ENCODE peak calls at places on chromosomes 11 and 22, in eight cellular contexts. Q is cardiac fibroblast, T is ovary, R is cardiac muscle cell, B is choroid plexus epithelial cell, H is AG09309, E is epithelial cell of esophagus, Y is type B pancreatic cell. U is an unnamed sample.

GRCh38 chr22:41603873-41604332 is 14.3 kb upstream of the PMM1 start:
- DNase-seq in T (no peak), Y (no peak), R (no peak), B (no peak), H (no peak), Q (no peak), E (no peak), U (no peak)

GRCh38 chr11:65181569-65182257 is at the start of gene CAPN1:
- DNase-seq in Y (no peak), B (peak), E (peak), H (peak), R (peak), T (peak), Q (peak), U (peak)

GRCh38 chr11:9459573-9460321 is 1.1 kb upstream of the ZNF143 start:
- DNase-seq in R (peak), T (peak), B (peak), E (peak), H (peak), Q (peak), Y (no peak), U (peak)

GRCh38 chr22:19514831-19515565 is 9.2 kb downstream of the CLDN5 start:
- DNase-seq in Y (peak), R (no peak), T (no peak), B (peak), Q (peak), H (no peak), E (peak), U (peak)

GRCh38 chr22:30290679-30291333 is 1.5 kb upstream of the CASTOR1 start:
- DNase-seq in T (peak), B (peak), R (peak), H (no peak), Y (peak), E (peak), Q (peak), U (peak)

GRCh38 chr22:43388420-43388851 is 23.4 kb upstream of the MPPED1 start:
- DNase-seq in H (no peak), Y (peak), B (peak), R (peak), E (peak), Q (peak), T (peak), U (peak)

GRCh38 chr11:32473282-32473909 is 38.1 kb upstream of the WT1 start:
- DNase-seq in R (no peak), Y (no peak), Q (no peak), H (no peak), E (no peak), T (no peak), B (no peak), U (no peak)

GRCh38 chr22:23035557-23036277 is 34.6 kb upstream of the GNAZ start:
- DNase-seq in E (no peak), B (no peak), Y (no peak), H (no peak), Q (no peak), T (no peak), R (no peak), U (no peak)

GRCh38 chr11:96361778-96362177 is 18.8 kb upstream of the MAML2 start:
- DNase-seq in B (peak), Q (peak), E (no peak), R (no peak), T (no peak), H (no peak), Y (no peak), U (no peak)

GRCh38 chr22:35727436-35727835 is 9.8 kb downstream of the APOL5 start:
- DNase-seq in Y (no peak), R (peak), B (no peak), T (no peak), E (no peak), H (no peak), Q (peak), U (no peak)

GRCh38 chr22:40334899-40335298 is 11.4 kb upstream of the ADSL start:
- DNase-seq in B (no peak), T (no peak), R (no peak), H (no peak), Y (no peak), Q (no peak), E (no peak), U (no peak)

GRCh38 chr11:1263036-1263435 is 40.2 kb downstream of the MUC5B start:
- DNase-seq in Y (no peak), T (no peak), B (no peak), R (no peak), Q (no peak), E (no peak), H (no peak), U (no peak)

GRCh38 chr11:1873048-1873812 is 18.5 kb downstream of the PRR33 start:
- DNase-seq in R (peak), Y (no peak), Q (peak), E (peak), B (peak), T (no peak), H (no peak), U (peak)

GRCh38 chr11:65113361-65113756 is 1.7 kb downstream of the TM7SF2 start:
- DNase-seq in R (no peak), B (no peak), H (no peak), T (no peak), Q (no peak), Y (no peak), E (no peak), U (no peak)

GRCh38 chr11:11789735-11790369 is 51.9 kb upstream of the USP47 start:
- DNase-seq in R (peak), T (no peak), E (peak), H (no peak), Y (no peak), Q (peak), B (peak), U (peak)

GRCh38 chr11:125465254-125465653 is 30.8 kb downstream of the FEZ1 start:
- DNase-seq in H (no peak), Y (no peak), R (no peak), E (no peak), T (no peak), Q (no peak), B (no peak), U (no peak)

GRCh38 chr11:111922803-111923202 is 4.1 kb downstream of the C11orf52 start:
- DNase-seq in T (peak), Y (no peak), H (no peak), E (peak), R (peak), B (peak), Q (peak), U (peak)

GRCh38 chr11:36452231-36452630 is 57.8 kb downstream of the TRAF6 start:
- DNase-seq in H (peak), E (no peak), Y (peak), R (peak), B (no peak), Q (no peak), T (no peak), U (no peak)

GRCh38 chr11:75241036-75241905 is 697 bp downstream of the TPBGL start:
- DNase-seq in T (peak), Q (peak), Y (peak), E (peak), R (peak), H (peak), B (peak), U (peak)
- TF ChIP-seq CTCF in T (peak), Q (peak), Y (peak), E (peak), R (peak), H (peak), B (peak), U (no peak)

GRCh38 chr11:91653091-91653754 is 571.4 kb upstream of the FAT3 start:
- DNase-seq in H (no peak), Y (no peak), T (no peak), Q (no peak), R (no peak), B (no peak), E (peak), U (no peak)
- TF ChIP-seq CTCF in H (no peak), Y (no peak), T (no peak), Q (no peak), R (no peak), B (no peak), E (no peak), U (no peak)

DNA sequence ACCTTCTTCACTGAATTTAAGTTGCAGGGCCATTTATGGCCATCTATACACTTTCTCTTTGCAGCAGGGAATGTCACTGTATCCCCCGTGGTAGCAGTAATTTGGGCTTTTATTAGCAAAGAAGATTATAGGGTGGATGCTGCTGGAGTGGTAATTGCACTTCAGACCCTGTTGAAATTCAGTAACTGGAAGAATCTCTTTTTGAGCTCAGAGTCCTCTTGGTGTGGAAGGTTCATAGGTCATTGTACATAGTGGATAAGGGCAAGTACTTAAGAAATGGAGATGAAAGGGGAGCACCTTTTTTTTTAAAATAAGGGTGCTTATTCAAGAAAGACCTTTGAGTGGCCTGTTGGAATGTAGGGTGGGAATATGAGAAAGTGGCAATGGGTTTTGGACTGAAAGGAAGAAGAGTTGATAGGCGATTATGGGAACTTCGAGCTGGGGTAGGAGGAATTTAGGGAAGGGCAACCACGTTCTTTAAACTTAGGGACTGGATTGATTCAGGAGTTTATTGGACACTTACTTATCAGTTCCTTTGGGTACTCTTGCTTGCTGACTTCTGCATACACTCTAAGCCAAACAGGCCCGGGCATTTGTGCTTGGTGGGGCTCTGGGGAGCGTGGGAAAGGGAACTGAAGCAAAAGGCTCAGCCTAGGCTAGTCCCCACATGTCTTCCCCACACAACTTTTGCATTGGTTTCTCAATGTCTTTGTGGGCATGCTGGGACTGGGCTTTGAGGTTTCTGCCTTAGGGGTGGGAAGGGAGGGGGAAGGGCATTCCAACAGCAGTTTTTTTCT is 26.5 kb downstream of the CTNND1 start:
- DNase-seq in E (peak), T (no peak), R (peak), Q (no peak), Y (no peak), H (no peak), B (peak), U (no peak)
- TF ChIP-seq CTCF in E (no peak), T (no peak), R (no peak), Q (no peak), Y (no peak), H (no peak), B (no peak), U (no peak)

GRCh38 chr11:117945047-117945820 is 16.0 kb upstream of the TMPRSS13 start:
- DNase-seq in Q (no peak), E (no peak), Y (no peak), H (no peak), B (no peak), T (no peak), R (no peak), U (no peak)
- TF ChIP-seq CTCF in Q (no peak), E (no peak), Y (peak), H (no peak), B (peak), T (no peak), R (no peak), U (peak)